ENCODE peak calls at places on chromosomes 4 and X, in ten cellular contexts. S is cardiac fibroblast; B is CD4-positive, CD25-positive, alpha-beta regulatory T cell; M is AG20443; Y is NCI-H146; G is CD8-positive, alpha-beta T cell; R is NCI-H345; W is OCI-LY7; J is CD8-positive, alpha-beta memory T cell; K is activated T-cell treated with anti-CD3 and anti-CD28 coated beads, Interleukin-2, amount 50 U/mL, for 4 hours. A is an unnamed sample.

GRCh38 chrX:41921492-41922124 is 1.7 kb downstream of the CASK start:
- DNase-seq in K (no peak), J (no peak), Y (peak; percentile 0), R (no peak), S (peak; percentile 64), W (peak; percentile 17), M (peak; percentile 13), G (no peak), B (no peak), A (no peak)

GRCh38 chr4:75919914-75920313 is 17.7 kb upstream of the PPEF2 start:
- DNase-seq in M (peak; percentile 46), B (no peak), S (peak; percentile 27), R (no peak), W (no peak), J (no peak), K (no peak), Y (no peak), G (no peak), A (no peak)

GRCh38 chrX:108347800-108348199 is 90.4 kb downstream of the COL4A6 start:
- DNase-seq in B (no peak), M (no peak), K (no peak), G (no peak), S (no peak), Y (peak; percentile 81), R (peak; percentile 24), J (no peak), W (no peak), A (no peak)

GRCh38 chr4:53804719-53805118 is 213.4 kb upstream of the LNX1 start:
- DNase-seq in Y (peak; percentile 84), B (no peak), K (no peak), M (no peak), S (peak; percentile 43), G (no peak), J (no peak), W (peak; percentile 78), R (no peak), A (no peak)

GRCh38 chrX:110409925-110410324 is 51.3 kb downstream of the RTL9 start:
- DNase-seq in W (no peak), B (no peak), G (no peak), S (peak; percentile 64), J (no peak), M (peak; percentile 30), R (no peak), K (no peak), Y (no peak), A (no peak)

GRCh38 chrX:24149346-24150050 is at the start of gene ZFX:
- DNase-seq in Y (peak; percentile 49), J (peak; percentile 43), B (peak; percentile 55), R (peak; percentile 40), G (peak; percentile 48), S (peak; percentile 54), M (peak; percentile 40), K (peak; percentile 70), W (peak; percentile 58), A (peak; percentile 63)

GRCh38 chr4:114509340-114509739 is 89.3 kb upstream of the UGT8 start:
- DNase-seq in J (no peak), B (no peak), M (no peak), Y (no peak), W (no peak), K (no peak), S (no peak), G (no peak), R (no peak), A (no peak)

GRCh38 chr4:155761916-155762315 is 3.1 kb downstream of the GUCY1B1 start:
- DNase-seq in Y (no peak), G (no peak), W (no peak), S (no peak), J (no peak), B (no peak), M (no peak), R (no peak), K (no peak), A (no peak)

GRCh38 chr4:153450545-153450917 is 15.6 kb upstream of the TMEM131L start:
- DNase-seq in M (no peak), J (no peak), R (no peak), S (no peak), W (no peak), B (no peak), G (no peak), K (no peak), Y (no peak), A (no peak)